ENCODE peak calls at places on chromosomes 3 and 15, in four cellular contexts. O, D, C and P are unnamed samples. For H3K4me1, H3K27me3 and H3K36me3, the result is how much of the 10 kb centered on the place peaks cover.

GRCh38 chr15:36612063-36612788 is 32.8 kb downstream of the CDIN1 start:
- DNase-seq in O (no peak), D (no peak), C (peak), P (no peak)

GRCh38 chr3:111800472-111800871 is 58.6 kb upstream of the PHLDB2 start:
- DNase-seq in O (no peak), D (no peak), C (no peak), P (no peak)

GRCh38 chr3:151709847-151710246 is 23.9 kb upstream of the AADACL2 start:
- DNase-seq in O (no peak), D (no peak), C (peak), P (no peak)

GRCh38 chr3:131007782-131008181 is 18.8 kb downstream of the ASTE1 start:
- DNase-seq in O (no peak), D (no peak), C (no peak), P (no peak)

GRCh38 chr3:101423984-101424888 is 88.8 kb downstream of the SENP7 start:
- DNase-seq in O (no peak), D (no peak), C (no peak), P (no peak)

GRCh38 chr15:99181544-99181943 is 67.8 kb downstream of the TTC23 start:
- DNase-seq in O (no peak), D (no peak), C (no peak), P (no peak)

GRCh38 chr3:43894176-43895049 is 203.7 kb downstream of the ABHD5 start:
- DNase-seq in O (no peak), D (peak), C (peak), P (no peak)

GRCh38 chr15:86773766-86774165 is 694.1 kb downstream of the AGBL1 start:
- DNase-seq in O (no peak), D (no peak), C (no peak), P (no peak)

GRCh38 chr3:177615015-177615414 is 417.7 kb upstream of the TBL1XR1 start:
- DNase-seq in O (no peak), D (peak), C (peak), P (no peak)

GRCh38 chr15:53307952-53308624 is 451.4 kb downstream of the WDR72 start:
- DNase-seq in O (no peak), D (no peak), C (no peak), P (no peak)

GRCh38 chr15:75037685-75038084 is 14.3 kb downstream of the PPCDC start:
- DNase-seq in O (no peak), D (no peak), C (no peak), P (no peak)

GRCh38 chr3:128585189-128585588 is 65.4 kb downstream of the RPN1 start:
- DNase-seq in O (no peak), D (no peak), C (no peak), P (no peak)

GRCh38 chr3:123469323-123469995 is 20.6 kb upstream of the ADCY5 start:
- DNase-seq in O (no peak), D (no peak), C (no peak), P (no peak)

GRCh38 chr15:31236184-31237041 is 90.2 kb upstream of the KLF13 start:
- DNase-seq in O (no peak), D (peak), C (peak), P (no peak)

GRCh38 chr3:29751647-29752263 is 470.9 kb downstream of the RBMS3 start:
- DNase-seq in O (no peak), D (no peak), C (no peak), P (no peak)

GRCh38 chr15:68196445-68197169 is 8.5 kb downstream of the CALML4 start:
- DNase-seq in O (no peak), D (no peak), C (no peak), P (no peak)

GRCh38 chr3:14452676-14453367 is 50.4 kb downstream of the SLC6A6 start:
- DNase-seq in O (no peak), D (peak), C (peak), P (no peak)

GRCh38 chr3:126116526-126116925 is 32.6 kb upstream of the SLC41A3 start:
- DNase-seq in O (no peak), D (no peak), C (no peak), P (no peak)

GRCh38 chr15:64582202-64582601 is 121.8 kb downstream of the ZNF609 start:
- DNase-seq in O (no peak), D (no peak), C (peak), P (no peak)

GRCh38 chr3:71360170-71360569 is 223.4 kb downstream of the FOXP1 start:
- DNase-seq in O (peak), D (no peak), C (no peak), P (no peak)

GRCh38 chr3:189146842-189147241 is 24.9 kb upstream of the TPRG1 start:
- DNase-seq in O (no peak), D (no peak), C (no peak), P (no peak)

GRCh38 chr15:78914027-78914764 is 30.6 kb downstream of the CTSH start:
- DNase-seq in O (no peak), D (no peak), C (peak), P (no peak)

GRCh38 chr3:14587733-14588360 is 47.7 kb upstream of the GRIP2 start:
- DNase-seq in O (no peak), D (no peak), C (peak), P (no peak)

GRCh38 chr3:71582612-71583568 is 638 bp downstream of the FOXP1 start:
- DNase-seq in O (peak), D (peak), C (peak), P (peak)

GRCh38 chr3:129101370-129102138 is 20.1 kb downstream of the RAB43 start:
- DNase-seq in O (no peak), D (no peak), C (no peak), P (no peak)

GRCh38 chr15:83445653-83446052 is 1.5 kb upstream of the SH3GL3 start:
- DNase-seq in O (no peak), D (peak), C (no peak), P (no peak)

DNA sequence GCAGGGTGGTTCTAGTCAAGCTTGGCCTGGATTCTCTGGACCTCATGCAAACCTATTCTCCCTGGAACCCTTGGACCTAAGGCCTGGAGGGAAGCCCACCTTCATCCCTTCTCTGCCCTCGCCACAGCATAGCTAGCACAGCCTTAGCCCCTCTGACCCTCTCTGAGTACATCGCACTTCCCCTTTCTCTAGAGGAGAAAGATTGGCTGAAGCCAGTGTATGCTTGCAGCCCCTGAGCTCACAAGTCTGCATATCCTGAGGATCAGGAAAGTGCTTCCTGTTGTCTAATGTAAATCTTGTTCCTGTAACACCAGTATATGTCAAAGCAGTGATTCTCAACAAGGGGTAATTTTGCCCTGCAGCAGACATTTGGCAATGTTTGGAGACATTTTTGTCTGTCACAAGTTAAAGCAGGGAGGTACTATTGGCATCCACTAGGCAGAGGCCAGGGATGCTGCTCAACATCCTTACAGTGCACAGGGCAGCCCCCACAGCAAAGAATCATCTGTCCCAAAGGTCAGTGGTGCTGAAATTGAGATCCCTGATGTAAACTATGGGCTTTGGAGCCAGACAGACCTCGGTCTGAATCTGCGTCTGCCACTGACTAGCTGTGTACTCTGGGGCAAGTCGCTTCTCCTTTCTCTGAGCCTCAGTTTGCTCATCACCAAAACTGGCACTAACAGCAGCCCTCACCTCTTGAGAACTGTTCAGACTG is 2.2 kb upstream of the PRKCD start:
- DNase-seq in O (no peak), D (no peak), C (no peak), P (no peak)
- H3K4me1 ChIP-seq in O (under half), D (half or more), C (under half), P (under half)

GRCh38 chr3:86173401-86173800 is 817.5 kb downstream of the VGLL3 start:
- DNase-seq in O (no peak), D (no peak), C (no peak), P (no peak)
- H3K27me3 ChIP-seq in O (under half), D (under half), C (under half), P (under half)

DNA sequence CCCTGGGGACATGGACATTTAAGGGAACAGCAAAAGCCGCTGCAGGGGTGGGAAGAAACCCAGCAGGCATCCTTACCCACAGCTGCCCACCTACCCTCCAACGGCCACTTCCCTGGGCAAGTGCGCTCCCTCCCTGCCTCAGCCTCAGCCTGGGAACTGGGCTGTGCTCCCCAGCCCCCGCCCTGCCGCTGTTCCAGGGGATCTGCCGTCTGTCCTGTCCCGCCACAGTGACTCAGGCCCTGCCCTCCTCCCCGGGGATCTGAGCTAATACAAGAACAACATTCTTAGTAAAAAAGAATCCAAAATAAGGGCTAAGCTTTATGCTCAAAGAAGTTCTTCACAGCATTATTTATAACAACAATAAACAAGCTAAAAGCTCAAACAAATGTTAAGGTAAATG is 7.4 kb upstream of the IQSEC1 start:
- DNase-seq in O (no peak), D (no peak), C (no peak), P (no peak)
- H3K36me3 ChIP-seq in O (under half), D (under half), C (under half), P (under half)

DNA sequence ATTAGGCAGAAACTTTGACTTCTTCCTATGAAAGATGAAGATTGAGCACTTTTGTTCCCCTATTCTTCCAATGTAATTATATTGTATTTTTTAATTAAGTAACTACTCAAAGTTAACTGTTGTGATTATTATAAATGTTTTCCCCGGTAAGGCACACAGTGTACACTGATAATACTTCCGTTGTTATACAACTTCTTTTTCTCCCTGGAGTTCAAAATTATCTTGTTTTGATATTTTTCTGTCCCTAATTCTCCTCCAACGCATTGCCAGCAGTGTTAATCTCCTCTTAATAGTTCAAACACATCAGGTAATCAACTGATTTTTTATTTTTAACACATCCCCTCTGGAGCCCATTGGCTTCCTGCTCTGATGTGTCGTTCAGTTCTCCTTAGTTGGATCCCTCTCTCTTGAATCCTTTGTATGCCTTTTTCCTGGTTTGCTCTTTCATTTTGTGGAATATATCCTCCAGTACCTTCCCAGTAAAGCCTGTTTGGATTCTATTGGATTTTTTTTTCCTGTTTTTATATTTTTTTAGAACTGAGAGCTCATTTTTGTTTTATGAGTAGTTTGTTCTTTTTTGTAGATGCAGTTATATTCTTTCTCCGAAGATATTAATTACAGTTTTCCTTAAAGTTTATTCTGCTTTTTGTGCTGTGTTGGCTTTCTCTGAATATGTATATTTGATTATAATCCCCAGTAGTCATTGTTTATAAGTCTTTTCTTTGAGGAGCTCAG is 32.2 kb upstream of the MFSD1 start:
- DNase-seq in O (no peak), D (no peak), C (no peak), P (no peak)
- H3K4me1 ChIP-seq in O (under half), D (under half), C (under half), P (under half)

GRCh38 chr3:194161181-194162045 is 25.5 kb downstream of the HES1 start:
- DNase-seq in O (no peak), D (peak), C (no peak), P (no peak)

GRCh38 chr3:194162070-194162678 is 26.2 kb downstream of the HES1 start:
- DNase-seq in O (no peak), D (peak), C (no peak), P (no peak)

GRCh38 chr3:194165619-194166018 is 29.7 kb downstream of the HES1 start:
- DNase-seq in O (no peak), D (no peak), C (no peak), P (no peak)

GRCh38 chr3:194163697-194164096 is 27.7 kb downstream of the HES1 start:
- DNase-seq in O (no peak), D (no peak), C (no peak), P (no peak)

GRCh38 chr3:194162817-194163584 is 27.1 kb downstream of the HES1 start:
- DNase-seq in O (no peak), D (no peak), C (no peak), P (no peak)
- H3K27me3 ChIP-seq in O (under half), D (under half), C (under half), P (under half)

GRCh38 chr3:132539681-132540080 is 57.4 kb upstream of the ACKR4 start:
- DNase-seq in O (no peak), D (no peak), C (no peak), P (no peak)
- H3K36me3 ChIP-seq in O (under half), D (under half), C (under half), P (under half)

DNA sequence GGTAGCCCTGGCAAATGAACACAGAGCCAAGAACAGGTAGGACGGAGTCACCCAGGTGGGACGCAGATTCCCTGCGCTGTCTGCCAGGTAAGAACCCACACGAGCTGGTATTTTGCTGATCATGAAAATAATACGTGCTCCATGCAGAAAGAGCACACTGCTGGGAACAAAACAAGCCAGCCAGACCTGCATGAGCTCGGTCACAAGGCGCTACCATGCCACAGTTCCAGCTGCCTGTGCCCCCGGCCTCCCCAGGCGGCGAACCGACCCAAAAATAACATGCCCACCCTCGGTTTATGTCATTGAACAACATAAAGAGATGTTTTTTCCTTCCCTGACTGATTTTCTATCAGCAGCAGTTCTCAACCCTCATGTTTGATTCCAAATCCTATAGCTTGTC is 25.8 kb downstream of the CYFIP1 start:
- DNase-seq in O (no peak), D (no peak), C (no peak), P (no peak)
- H3K4me1 ChIP-seq in O (under half), D (under half), C (under half), P (under half)

GRCh38 chr3:8097690-8098089 is 403.9 kb upstream of the LMCD1 start:
- DNase-seq in O (no peak), D (no peak), C (no peak), P (no peak)

GRCh38 chr3:8095724-8096123 is 405.9 kb upstream of the LMCD1 start:
- DNase-seq in O (no peak), D (no peak), C (no peak), P (no peak)

GRCh38 chr3:8094415-8094814 is 407.2 kb upstream of the LMCD1 start:
- DNase-seq in O (no peak), D (no peak), C (no peak), P (no peak)
- H3K27me3 ChIP-seq in O (under half), D (under half), C (under half), P (under half)